ENCODE peak calls at places on chromosomes 12 and 14, in nine cellular contexts. One of them, this sample, is unnamed.

GRCh38 chr14:24481622-24482324 is 26.3 kb downstream of the CMA1 start:
- DNase-seq in esophagus muscularis mucosa: no peak
- DNase-seq in HCT116: peak
- DNase-seq in transverse colon: peak
- DNase-seq in Panc1: peak
- DNase-seq in stomach: peak
- DNase-seq in K562: peak
- DNase-seq in endothelial cell of umbilical vein: peak
- DNase-seq in spleen: peak
- DNase-seq in this sample: no peak

GRCh38 chr12:114670257-114670955 is 13.6 kb downstream of the TBX3 start:
- DNase-seq in esophagus muscularis mucosa: no peak
- DNase-seq in HCT116: no peak
- DNase-seq in transverse colon: no peak
- DNase-seq in Panc1: no peak
- DNase-seq in stomach: no peak
- DNase-seq in K562: no peak
- DNase-seq in endothelial cell of umbilical vein: peak
- DNase-seq in spleen: no peak
- DNase-seq in this sample: no peak

GRCh38 chr12:72272731-72273498 is 745 bp downstream of the TRHDE start:
- DNase-seq in esophagus muscularis mucosa: no peak
- DNase-seq in HCT116: no peak
- DNase-seq in transverse colon: no peak
- DNase-seq in Panc1: no peak
- DNase-seq in stomach: no peak
- DNase-seq in K562: no peak
- DNase-seq in endothelial cell of umbilical vein: no peak
- DNase-seq in spleen: peak
- DNase-seq in this sample: no peak

GRCh38 chr12:57521475-57522018 is 1.1 kb upstream of the MBD6 start:
- DNase-seq in esophagus muscularis mucosa: no peak
- DNase-seq in HCT116: no peak
- DNase-seq in transverse colon: peak
- DNase-seq in Panc1: peak
- DNase-seq in stomach: peak
- DNase-seq in K562: peak
- DNase-seq in endothelial cell of umbilical vein: no peak
- DNase-seq in spleen: peak
- DNase-seq in this sample: no peak

GRCh38 chr12:120574106-120574505 is 7.1 kb downstream of the POP5 start:
- DNase-seq in esophagus muscularis mucosa: no peak
- DNase-seq in HCT116: no peak
- DNase-seq in transverse colon: no peak
- DNase-seq in Panc1: no peak
- DNase-seq in stomach: no peak
- DNase-seq in K562: no peak
- DNase-seq in endothelial cell of umbilical vein: no peak
- DNase-seq in spleen: no peak
- DNase-seq in this sample: no peak

GRCh38 chr14:61701946-61702345 is 6.6 kb downstream of the HIF1A start:
- DNase-seq in esophagus muscularis mucosa: no peak
- DNase-seq in HCT116: no peak
- DNase-seq in transverse colon: no peak
- DNase-seq in Panc1: no peak
- DNase-seq in stomach: no peak
- DNase-seq in K562: no peak
- DNase-seq in endothelial cell of umbilical vein: no peak
- DNase-seq in spleen: no peak
- DNase-seq in this sample: no peak

GRCh38 chr12:4899361-4899760 is 10.3 kb upstream of the KCNA1 start:
- DNase-seq in esophagus muscularis mucosa: no peak
- DNase-seq in HCT116: no peak
- DNase-seq in transverse colon: no peak
- DNase-seq in Panc1: no peak
- DNase-seq in stomach: no peak
- DNase-seq in K562: no peak
- DNase-seq in endothelial cell of umbilical vein: no peak
- DNase-seq in spleen: no peak
- DNase-seq in this sample: no peak

GRCh38 chr12:79121486-79121885 is 256.9 kb downstream of the SYT1 start:
- DNase-seq in esophagus muscularis mucosa: no peak
- DNase-seq in HCT116: peak
- DNase-seq in transverse colon: no peak
- DNase-seq in Panc1: no peak
- DNase-seq in stomach: no peak
- DNase-seq in K562: no peak
- DNase-seq in endothelial cell of umbilical vein: peak
- DNase-seq in spleen: no peak
- DNase-seq in this sample: no peak

GRCh38 chr12:2548095-2548494 is 246.7 kb upstream of the FKBP4 start:
- DNase-seq in esophagus muscularis mucosa: no peak
- DNase-seq in HCT116: no peak
- DNase-seq in transverse colon: no peak
- DNase-seq in Panc1: no peak
- DNase-seq in stomach: no peak
- DNase-seq in K562: no peak
- DNase-seq in endothelial cell of umbilical vein: no peak
- DNase-seq in spleen: no peak
- DNase-seq in this sample: no peak

GRCh38 chr12:4855121-4855924 is 54.4 kb upstream of the KCNA1 start:
- DNase-seq in esophagus muscularis mucosa: no peak
- DNase-seq in HCT116: peak
- DNase-seq in transverse colon: peak
- DNase-seq in Panc1: peak
- DNase-seq in stomach: peak
- DNase-seq in K562: peak
- DNase-seq in endothelial cell of umbilical vein: peak
- DNase-seq in spleen: no peak
- DNase-seq in this sample: no peak

GRCh38 chr12:44459569-44459968 is 416.5 kb downstream of the NELL2 start:
- DNase-seq in esophagus muscularis mucosa: no peak
- DNase-seq in HCT116: no peak
- DNase-seq in transverse colon: no peak
- DNase-seq in Panc1: no peak
- DNase-seq in stomach: no peak
- DNase-seq in K562: no peak
- DNase-seq in endothelial cell of umbilical vein: no peak
- DNase-seq in spleen: no peak
- DNase-seq in this sample: no peak

GRCh38 chr12:44464180-44464579 is 411.9 kb downstream of the NELL2 start:
- DNase-seq in esophagus muscularis mucosa: no peak
- DNase-seq in HCT116: no peak
- DNase-seq in transverse colon: no peak
- DNase-seq in Panc1: no peak
- DNase-seq in stomach: no peak
- DNase-seq in K562: no peak
- DNase-seq in endothelial cell of umbilical vein: no peak
- DNase-seq in spleen: no peak
- DNase-seq in this sample: no peak

GRCh38 chr12:44457465-44457864 is 418.6 kb downstream of the NELL2 start:
- DNase-seq in esophagus muscularis mucosa: no peak
- DNase-seq in HCT116: no peak
- DNase-seq in transverse colon: no peak
- DNase-seq in Panc1: no peak
- DNase-seq in stomach: no peak
- DNase-seq in K562: no peak
- DNase-seq in endothelial cell of umbilical vein: no peak
- DNase-seq in spleen: no peak
- DNase-seq in this sample: no peak

GRCh38 chr12:44465139-44465538 is 411.0 kb downstream of the NELL2 start:
- DNase-seq in esophagus muscularis mucosa: no peak
- DNase-seq in HCT116: peak
- DNase-seq in transverse colon: no peak
- DNase-seq in Panc1: no peak
- DNase-seq in stomach: no peak
- DNase-seq in K562: no peak
- DNase-seq in endothelial cell of umbilical vein: no peak
- DNase-seq in spleen: no peak
- DNase-seq in this sample: no peak

DNA sequence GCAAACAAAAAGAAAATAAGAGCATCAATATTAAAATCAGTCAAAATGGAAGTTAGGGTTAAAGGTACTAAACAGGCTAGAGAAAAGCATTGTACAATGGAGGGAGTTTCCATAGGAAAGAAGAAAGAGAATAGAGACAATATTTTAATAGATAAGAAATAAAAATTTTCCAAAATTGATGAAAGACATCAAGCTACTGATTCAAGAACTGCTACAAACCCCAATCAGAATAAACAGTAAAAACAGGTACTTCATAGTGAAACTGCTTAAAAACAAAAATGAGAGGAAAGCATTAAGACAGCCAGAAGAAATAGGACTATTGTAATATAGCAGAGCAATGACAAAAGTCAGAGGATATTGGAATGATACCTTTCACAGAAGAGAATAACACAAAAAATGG is 413.4 kb downstream of the NELL2 start:
- DNase-seq in esophagus muscularis mucosa: no peak
- DNase-seq in HCT116: no peak
- DNase-seq in transverse colon: no peak
- DNase-seq in Panc1: no peak
- DNase-seq in stomach: no peak
- DNase-seq in K562: no peak
- DNase-seq in endothelial cell of umbilical vein: no peak
- DNase-seq in spleen: no peak
- DNase-seq in this sample: no peak
- TF ChIP-seq POLR2AphosphoS5 in esophagus muscularis mucosa: no peak
- TF ChIP-seq POLR2AphosphoS5 in HCT116: no peak
- TF ChIP-seq POLR2AphosphoS5 in transverse colon: no peak
- TF ChIP-seq POLR2AphosphoS5 in Panc1: no peak
- TF ChIP-seq POLR2AphosphoS5 in stomach: no peak
- TF ChIP-seq POLR2AphosphoS5 in K562: no peak
- TF ChIP-seq POLR2AphosphoS5 in endothelial cell of umbilical vein: no peak
- TF ChIP-seq POLR2AphosphoS5 in spleen: no peak
- TF ChIP-seq POLR2AphosphoS5 in this sample: no peak

GRCh38 chr12:8081921-8082577 is at the start of gene NECAP1:
- DNase-seq in esophagus muscularis mucosa: peak
- DNase-seq in HCT116: peak
- DNase-seq in transverse colon: peak
- DNase-seq in Panc1: peak
- DNase-seq in stomach: peak
- DNase-seq in K562: peak
- DNase-seq in endothelial cell of umbilical vein: peak
- DNase-seq in spleen: peak
- DNase-seq in this sample: peak
- H3K27ac ChIP-seq in esophagus muscularis mucosa: peak
- H3K27ac ChIP-seq in HCT116: peak
- H3K27ac ChIP-seq in transverse colon: peak
- H3K27ac ChIP-seq in Panc1: peak
- H3K27ac ChIP-seq in stomach: peak
- H3K27ac ChIP-seq in K562: peak
- H3K27ac ChIP-seq in endothelial cell of umbilical vein: peak
- H3K27ac ChIP-seq in spleen: peak
- H3K27ac ChIP-seq in this sample: peak

DNA sequence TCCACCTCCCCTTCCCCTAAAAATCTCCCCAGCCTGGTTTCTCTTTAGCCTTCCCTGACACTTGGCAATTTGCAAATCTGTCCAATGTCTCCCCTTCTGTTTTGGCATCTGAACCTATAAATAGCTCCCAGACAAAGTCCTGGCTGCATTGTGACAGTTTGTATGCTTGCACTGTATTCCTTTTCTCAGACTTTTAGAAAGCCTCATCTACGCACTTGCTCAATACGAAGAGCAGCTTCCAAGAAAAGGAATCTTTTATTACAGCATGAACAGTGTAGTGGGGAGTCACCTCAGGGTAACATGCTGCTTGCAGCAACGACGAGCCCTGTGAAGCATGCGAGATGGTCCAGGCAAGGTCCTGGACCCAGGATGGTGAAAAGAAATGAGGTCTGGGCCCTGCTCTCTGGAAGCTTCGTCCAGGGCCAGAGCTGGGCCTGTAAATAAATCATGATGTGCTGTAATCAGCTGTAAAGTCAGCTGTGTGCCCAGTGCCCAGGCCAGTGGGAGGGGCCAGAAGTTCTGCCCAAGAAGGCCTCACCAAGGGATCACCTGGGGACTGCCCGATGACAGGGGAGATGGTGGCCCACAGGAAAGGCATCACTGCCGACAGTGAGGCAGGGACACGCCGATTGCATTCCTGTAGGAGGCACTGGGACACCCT is 88.3 kb downstream of the RIN3 start:
- DNase-seq in esophagus muscularis mucosa: no peak
- DNase-seq in HCT116: no peak
- DNase-seq in transverse colon: no peak
- DNase-seq in Panc1: no peak
- DNase-seq in stomach: no peak
- DNase-seq in K562: no peak
- DNase-seq in endothelial cell of umbilical vein: no peak
- DNase-seq in spleen: no peak
- DNase-seq in this sample: no peak
- TF ChIP-seq POLR2AphosphoS5 in esophagus muscularis mucosa: peak
- TF ChIP-seq POLR2AphosphoS5 in HCT116: no peak
- TF ChIP-seq POLR2AphosphoS5 in transverse colon: peak
- TF ChIP-seq POLR2AphosphoS5 in Panc1: no peak
- TF ChIP-seq POLR2AphosphoS5 in stomach: peak
- TF ChIP-seq POLR2AphosphoS5 in K562: no peak
- TF ChIP-seq POLR2AphosphoS5 in endothelial cell of umbilical vein: no peak
- TF ChIP-seq POLR2AphosphoS5 in spleen: no peak
- TF ChIP-seq POLR2AphosphoS5 in this sample: no peak

GRCh38 chr12:130714091-130714590 is 2.0 kb downstream of the RIMBP2 start:
- DNase-seq in esophagus muscularis mucosa: no peak
- DNase-seq in HCT116: no peak
- DNase-seq in transverse colon: no peak
- DNase-seq in Panc1: no peak
- DNase-seq in stomach: peak
- DNase-seq in K562: no peak
- DNase-seq in endothelial cell of umbilical vein: no peak
- DNase-seq in spleen: no peak
- DNase-seq in this sample: no peak
- H3K27ac ChIP-seq in esophagus muscularis mucosa: no peak
- H3K27ac ChIP-seq in HCT116: no peak
- H3K27ac ChIP-seq in transverse colon: no peak
- H3K27ac ChIP-seq in Panc1: no peak
- H3K27ac ChIP-seq in stomach: no peak
- H3K27ac ChIP-seq in K562: no peak
- H3K27ac ChIP-seq in endothelial cell of umbilical vein: no peak
- H3K27ac ChIP-seq in spleen: no peak
- H3K27ac ChIP-seq in this sample: no peak

DNA sequence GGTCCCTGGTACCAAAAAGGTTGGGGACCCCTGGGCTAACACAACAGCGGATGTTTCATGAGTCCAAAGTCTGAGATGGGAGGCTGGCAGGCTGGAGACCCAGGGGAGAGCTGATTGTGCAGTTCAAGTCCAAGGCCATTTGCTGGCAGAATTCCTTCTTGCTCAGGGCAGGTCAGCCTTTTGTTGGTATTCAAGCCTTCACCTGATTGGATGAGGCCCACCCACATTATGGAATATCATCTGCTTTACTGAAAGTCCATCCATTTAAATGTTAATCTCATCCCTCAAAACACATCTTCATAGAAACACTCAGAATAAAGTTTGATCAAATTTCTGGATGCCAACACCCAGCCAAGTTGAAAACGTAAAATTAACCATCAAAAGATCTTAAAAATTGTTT is 52.9 kb downstream of the GSC start:
- DNase-seq in esophagus muscularis mucosa: no peak
- DNase-seq in HCT116: no peak
- DNase-seq in transverse colon: no peak
- DNase-seq in Panc1: no peak
- DNase-seq in stomach: no peak
- DNase-seq in K562: no peak
- DNase-seq in endothelial cell of umbilical vein: no peak
- DNase-seq in spleen: no peak
- DNase-seq in this sample: no peak
- TF ChIP-seq POLR2AphosphoS5 in esophagus muscularis mucosa: no peak
- TF ChIP-seq POLR2AphosphoS5 in HCT116: no peak
- TF ChIP-seq POLR2AphosphoS5 in transverse colon: no peak
- TF ChIP-seq POLR2AphosphoS5 in Panc1: no peak
- TF ChIP-seq POLR2AphosphoS5 in stomach: no peak
- TF ChIP-seq POLR2AphosphoS5 in K562: no peak
- TF ChIP-seq POLR2AphosphoS5 in endothelial cell of umbilical vein: no peak
- TF ChIP-seq POLR2AphosphoS5 in spleen: no peak
- TF ChIP-seq POLR2AphosphoS5 in this sample: no peak